ENCODE peak calls at places on chromosome 4, in four cellular contexts. I, P, Q and L are unnamed samples.
A peak's percentile ranks its signal among the peaks of the same experiment; 100 is the strongest.

GRCh38 chr4:15652191-15652590 is 3.0 kb downstream of the FBXL5 start:
- DNase-seq in Q (no peak), I (peak; percentile 25), P (no peak), L (no peak)

GRCh38 chr4:40502936-40503335 is 126.7 kb downstream of the RBM47 start:
- DNase-seq in Q (peak; percentile 52), P (no peak), I (no peak), L (no peak)

GRCh38 chr4:71270901-71271300 is 67.9 kb upstream of the SLC4A4 start:
- DNase-seq in I (peak; percentile 34), P (no peak), Q (peak; percentile 57), L (no peak)

GRCh38 chr4:38069271-38069760 is 109.1 kb downstream of the PTTG2 start:
- DNase-seq in P (no peak), Q (peak; percentile 51), I (peak; percentile 81), L (no peak)

GRCh38 chr4:154478128-154478527 is 13.5 kb downstream of the DCHS2 start:
- DNase-seq in P (no peak), Q (no peak), I (no peak), L (no peak)

GRCh38 chr4:10582059-10582686 is 102.4 kb downstream of the CLNK start:
- DNase-seq in P (peak; percentile 66), Q (peak; percentile 60), I (peak; percentile 55), L (no peak)

GRCh38 chr4:53193111-53193510 is 172.8 kb downstream of the SCFD2 start:
- DNase-seq in Q (no peak), I (no peak), P (no peak), L (no peak)

GRCh38 chr4:64967286-64967685 is 558.0 kb upstream of the TECRL start:
- DNase-seq in Q (no peak), I (no peak), P (no peak), L (no peak)

GRCh38 chr4:62271107-62271506 is 1071.0 kb downstream of the ADGRL3 start:
- DNase-seq in I (no peak), P (no peak), Q (no peak), L (no peak)

GRCh38 chr4:76801621-76802545 is 96.1 kb downstream of the SOWAHB start:
- DNase-seq in Q (no peak), P (no peak), I (no peak), L (no peak)